ENCODE peak calls at places on chromosomes 7 and 10, in nine cellular contexts. O is activated naive CD4-positive, alpha-beta T cell; P is NCI-H1092 treated with DMSO at 0.1 percent for 48 hours; I is A673; G is central memory CD4-positive, alpha-beta T cell; A is LoVo; Z is activated gamma-delta T cell treated with anti-CD3 and anti-CD28 coated beads, Interleukin-2, amount 50 U/mL, for 16 hours; K is stimulated activated CD4-positive, alpha-beta T cell treated with anti-CD3 and anti-CD28 coated beads, Interleukin-12 subunit alpha, Interleukin-12 subunit beta, amount 100 ng/mL, for 24 hours; D is renal cortical epithelial cell. F is an unnamed sample.

GRCh38 chr10:88062798-88063472 is 199.5 kb downstream of the PTEN start:
- DNase-seq in O (no peak), P (no peak), I (no peak), G (no peak), A (no peak), Z (no peak), K (no peak), D (peak; percentile 23), F (no peak)

GRCh38 chr10:34163075-34163905 is 651.8 kb downstream of the PARD3 start:
- DNase-seq in O (no peak), P (no peak), I (no peak), G (no peak), A (no peak), Z (no peak), K (no peak), D (no peak), F (no peak)

GRCh38 chr7:351256-351655 is 61.3 kb downstream of the FOXL3 start:
- DNase-seq in O (peak; percentile 46), P (no peak), I (no peak), G (peak; percentile 74), A (no peak), Z (peak; percentile 39), K (peak; percentile 45), D (no peak), F (no peak)

GRCh38 chr7:55568613-55569268 is 3.6 kb downstream of the VOPP1 start:
- DNase-seq in O (no peak), P (no peak), I (no peak), G (no peak), A (no peak), Z (no peak), K (no peak), D (no peak), F (no peak)

GRCh38 chr10:73625884-73626753 is 15.2 kb downstream of the MYOZ1 start:
- DNase-seq in O (peak; percentile 80), P (peak; percentile 91), I (peak; percentile 99), G (peak; percentile 93), A (peak; percentile 98), Z (peak; percentile 86), K (peak; percentile 88), D (peak; percentile 98), F (peak; percentile 83)

GRCh38 chr10:103470755-103471653 is 8.0 kb downstream of the CALHM3 start:
- DNase-seq in O (peak; percentile 48), P (no peak), I (no peak), G (peak; percentile 67), A (peak; percentile 28), Z (peak; percentile 63), K (peak; percentile 54), D (no peak), F (no peak)

GRCh38 chr10:23754179-23754578 is 315.3 kb downstream of the OTUD1 start:
- DNase-seq in O (no peak), P (no peak), I (peak; percentile 44), G (no peak), A (no peak), Z (no peak), K (no peak), D (peak; percentile 42), F (no peak)

GRCh38 chr10:70352401-70353097 is 29.9 kb downstream of the LRRC20 start:
- DNase-seq in O (no peak), P (no peak), I (peak; percentile 65), G (no peak), A (no peak), Z (no peak), K (no peak), D (peak; percentile 17), F (no peak)

GRCh38 chr10:69758310-69758728 is 43.4 kb upstream of the COL13A1 start:
- DNase-seq in O (no peak), P (no peak), I (no peak), G (no peak), A (no peak), Z (no peak), K (no peak), D (no peak), F (no peak)

GRCh38 chr7:111855842-111856227 is 293.5 kb upstream of the IMMP2L start:
- DNase-seq in O (no peak), P (peak; percentile 10), I (peak; percentile 35), G (no peak), A (no peak), Z (no peak), K (no peak), D (peak; percentile 10), F (no peak)

GRCh38 chr10:100894033-100894432 is 18.7 kb upstream of the SLF2 start:
- DNase-seq in O (no peak), P (no peak), I (no peak), G (no peak), A (peak; percentile 33), Z (no peak), K (no peak), D (no peak), F (no peak)

GRCh38 chr10:14182781-14183180 is 147.9 kb downstream of the FRMD4A start:
- DNase-seq in O (no peak), P (no peak), I (no peak), G (no peak), A (no peak), Z (no peak), K (no peak), D (no peak), F (no peak)

GRCh38 chr7:95772771-95773581 is 622 bp downstream of the DYNC1I1 start:
- DNase-seq in O (no peak), P (peak; percentile 83), I (peak; percentile 24), G (no peak), A (no peak), Z (no peak), K (no peak), D (peak; percentile 29), F (no peak)

F was measured in epithelial cell of proximal tubule.